ENCODE peak calls at places on chromosomes 16 and 17, in five cellular contexts. One of them, this sample, is unnamed.

GRCh38 chr17:1813088-1813487 is 16.6 kb downstream of the SMYD4 start:
- DNase-seq in fibroblast of villous mesenchyme: peak; percentile 59
- DNase-seq in ELF-1: no peak
- DNase-seq in brain microvascular endothelial cell: no peak
- DNase-seq in cardiac fibroblast: peak; percentile 81
- DNase-seq in this sample: no peak

GRCh38 chr17:43779145-43780125 is 658 bp upstream of the DUSP3 start:
- DNase-seq in fibroblast of villous mesenchyme: peak; percentile 52
- DNase-seq in ELF-1: peak; percentile 69
- DNase-seq in brain microvascular endothelial cell: peak; percentile 38
- DNase-seq in cardiac fibroblast: no peak
- DNase-seq in this sample: no peak

GRCh38 chr17:74280093-74280513 is 6.1 kb downstream of the DNAI2 start:
- DNase-seq in fibroblast of villous mesenchyme: no peak
- DNase-seq in ELF-1: no peak
- DNase-seq in brain microvascular endothelial cell: no peak
- DNase-seq in cardiac fibroblast: no peak
- DNase-seq in this sample: no peak

GRCh38 chr16:54178491-54178976 is 108.1 kb downstream of the IRX3 start:
- DNase-seq in fibroblast of villous mesenchyme: peak; percentile 4
- DNase-seq in ELF-1: peak; percentile 85
- DNase-seq in brain microvascular endothelial cell: no peak
- DNase-seq in cardiac fibroblast: no peak
- DNase-seq in this sample: no peak

GRCh38 chr17:28371245-28372202 is at the start of gene SARM1:
- DNase-seq in fibroblast of villous mesenchyme: peak; percentile 98
- DNase-seq in ELF-1: peak; percentile 96
- DNase-seq in brain microvascular endothelial cell: peak; percentile 62
- DNase-seq in cardiac fibroblast: peak; percentile 90
- DNase-seq in this sample: peak; percentile 54

GRCh38 chr17:61453563-61453962 is 1.3 kb downstream of the TBX4 start:
- DNase-seq in fibroblast of villous mesenchyme: no peak
- DNase-seq in ELF-1: no peak
- DNase-seq in brain microvascular endothelial cell: no peak
- DNase-seq in cardiac fibroblast: no peak
- DNase-seq in this sample: no peak

GRCh38 chr17:19296786-19297778 is 59.9 kb downstream of the EPN2 start:
- DNase-seq in fibroblast of villous mesenchyme: peak; percentile 79
- DNase-seq in ELF-1: no peak
- DNase-seq in brain microvascular endothelial cell: no peak
- DNase-seq in cardiac fibroblast: no peak
- DNase-seq in this sample: no peak

GRCh38 chr17:36089888-36090836 is at the start of gene CCL3:
- DNase-seq in fibroblast of villous mesenchyme: no peak
- DNase-seq in ELF-1: no peak
- DNase-seq in brain microvascular endothelial cell: no peak
- DNase-seq in cardiac fibroblast: no peak
- DNase-seq in this sample: no peak

GRCh38 chr16:72847187-72848044 is 200.5 kb downstream of the ZFHX3 start:
- DNase-seq in fibroblast of villous mesenchyme: no peak
- DNase-seq in ELF-1: peak; percentile 38
- DNase-seq in brain microvascular endothelial cell: peak; percentile 47
- DNase-seq in cardiac fibroblast: peak; percentile 55
- DNase-seq in this sample: peak; percentile 30

GRCh38 chr16:89185062-89185751 is 13.7 kb downstream of the CDH15 start:
- DNase-seq in fibroblast of villous mesenchyme: no peak
- DNase-seq in ELF-1: no peak
- DNase-seq in brain microvascular endothelial cell: no peak
- DNase-seq in cardiac fibroblast: no peak
- DNase-seq in this sample: no peak

GRCh38 chr16:85286970-85287814 is 174.9 kb upstream of the CIBAR2 start:
- DNase-seq in fibroblast of villous mesenchyme: peak; percentile 51
- DNase-seq in ELF-1: peak; percentile 56
- DNase-seq in brain microvascular endothelial cell: peak; percentile 23
- DNase-seq in cardiac fibroblast: peak; percentile 26
- DNase-seq in this sample: no peak

GRCh38 chr16:31436221-31437045 is 6.2 kb downstream of the ZNF843 start:
- DNase-seq in fibroblast of villous mesenchyme: no peak
- DNase-seq in ELF-1: peak; percentile 18
- DNase-seq in brain microvascular endothelial cell: no peak
- DNase-seq in cardiac fibroblast: no peak
- DNase-seq in this sample: no peak

GRCh38 chr16:56635441-56635967 is 3.0 kb upstream of the MT1A start:
- DNase-seq in fibroblast of villous mesenchyme: no peak
- DNase-seq in ELF-1: no peak
- DNase-seq in brain microvascular endothelial cell: no peak
- DNase-seq in cardiac fibroblast: no peak
- DNase-seq in this sample: no peak

GRCh38 chr16:50259334-50260205 is 6.8 kb upstream of the ADCY7 start:
- DNase-seq in fibroblast of villous mesenchyme: peak; percentile 87
- DNase-seq in ELF-1: peak; percentile 47
- DNase-seq in brain microvascular endothelial cell: no peak
- DNase-seq in cardiac fibroblast: peak; percentile 59
- DNase-seq in this sample: peak; percentile 11

GRCh38 chr17:28385037-28385797 is 13.7 kb downstream of the SARM1 start:
- DNase-seq in fibroblast of villous mesenchyme: no peak
- DNase-seq in ELF-1: no peak
- DNase-seq in brain microvascular endothelial cell: no peak
- DNase-seq in cardiac fibroblast: no peak
- DNase-seq in this sample: no peak

GRCh38 chr17:79401704-79402075 is 209.2 kb downstream of the RBFOX3 start:
- DNase-seq in fibroblast of villous mesenchyme: no peak
- DNase-seq in ELF-1: peak; percentile 16
- DNase-seq in brain microvascular endothelial cell: no peak
- DNase-seq in cardiac fibroblast: no peak
- DNase-seq in this sample: no peak

GRCh38 chr17:65558683-65559311 is 2.7 kb downstream of the AXIN2 start:
- DNase-seq in fibroblast of villous mesenchyme: no peak
- DNase-seq in ELF-1: no peak
- DNase-seq in brain microvascular endothelial cell: no peak
- DNase-seq in cardiac fibroblast: no peak
- DNase-seq in this sample: no peak

GRCh38 chr16:68298907-68299515 is 11.7 kb downstream of the SLC7A6OS start:
- DNase-seq in fibroblast of villous mesenchyme: peak; percentile 92
- DNase-seq in ELF-1: no peak
- DNase-seq in brain microvascular endothelial cell: peak; percentile 49
- DNase-seq in cardiac fibroblast: peak; percentile 80
- DNase-seq in this sample: peak; percentile 36

GRCh38 chr17:39738568-39738901 is 797 bp downstream of the GRB7 start:
- DNase-seq in fibroblast of villous mesenchyme: no peak
- DNase-seq in ELF-1: peak; percentile 70
- DNase-seq in brain microvascular endothelial cell: no peak
- DNase-seq in cardiac fibroblast: no peak
- DNase-seq in this sample: no peak

GRCh38 chr17:49015924-49016774 is 19.0 kb downstream of the IGF2BP1 start:
- DNase-seq in fibroblast of villous mesenchyme: no peak
- DNase-seq in ELF-1: no peak
- DNase-seq in brain microvascular endothelial cell: no peak
- DNase-seq in cardiac fibroblast: peak; percentile 44
- DNase-seq in this sample: no peak

GRCh38 chr16:56600398-56600999 is 7.9 kb upstream of the MT2A start:
- DNase-seq in fibroblast of villous mesenchyme: peak; percentile 60
- DNase-seq in ELF-1: no peak
- DNase-seq in brain microvascular endothelial cell: peak; percentile 60
- DNase-seq in cardiac fibroblast: peak; percentile 67
- DNase-seq in this sample: peak; percentile 61

GRCh38 chr17:80879723-80880649 is 111.7 kb upstream of the CHMP6 start:
- DNase-seq in fibroblast of villous mesenchyme: no peak
- DNase-seq in ELF-1: no peak
- DNase-seq in brain microvascular endothelial cell: no peak
- DNase-seq in cardiac fibroblast: no peak
- DNase-seq in this sample: no peak

GRCh38 chr16:86671486-86672214 is 93.3 kb downstream of the FOXL1 start:
- DNase-seq in fibroblast of villous mesenchyme: peak; percentile 65
- DNase-seq in ELF-1: no peak
- DNase-seq in brain microvascular endothelial cell: no peak
- DNase-seq in cardiac fibroblast: no peak
- DNase-seq in this sample: no peak

GRCh38 chr17:6470751-6471521 is 26.7 kb downstream of the PIMREG start:
- DNase-seq in fibroblast of villous mesenchyme: no peak
- DNase-seq in ELF-1: no peak
- DNase-seq in brain microvascular endothelial cell: no peak
- DNase-seq in cardiac fibroblast: no peak
- DNase-seq in this sample: no peak

GRCh38 chr17:82967268-82968032 is 112.0 kb upstream of the METRNL start:
- DNase-seq in fibroblast of villous mesenchyme: no peak
- DNase-seq in ELF-1: no peak
- DNase-seq in brain microvascular endothelial cell: no peak
- DNase-seq in cardiac fibroblast: no peak
- DNase-seq in this sample: no peak

GRCh38 chr17:74677558-74678466 is 34.9 kb downstream of the CD300LF start:
- DNase-seq in fibroblast of villous mesenchyme: peak; percentile 36
- DNase-seq in ELF-1: peak; percentile 59
- DNase-seq in brain microvascular endothelial cell: no peak
- DNase-seq in cardiac fibroblast: peak; percentile 37
- DNase-seq in this sample: no peak

GRCh38 chr17:83079340-83079747 is at the start of gene METRNL:
- DNase-seq in fibroblast of villous mesenchyme: peak; percentile 71
- DNase-seq in ELF-1: no peak
- DNase-seq in brain microvascular endothelial cell: peak; percentile 45
- DNase-seq in cardiac fibroblast: peak; percentile 81
- DNase-seq in this sample: peak; percentile 84

GRCh38 chr16:69561901-69562300 is 3.9 kb upstream of the NFAT5 start:
- DNase-seq in fibroblast of villous mesenchyme: peak; percentile 24
- DNase-seq in ELF-1: no peak
- DNase-seq in brain microvascular endothelial cell: no peak
- DNase-seq in cardiac fibroblast: no peak
- DNase-seq in this sample: no peak

GRCh38 chr17:48043171-48043570 is 5.0 kb upstream of the NFE2L1 start:
- DNase-seq in fibroblast of villous mesenchyme: no peak
- DNase-seq in ELF-1: no peak
- DNase-seq in brain microvascular endothelial cell: no peak
- DNase-seq in cardiac fibroblast: no peak
- DNase-seq in this sample: no peak

GRCh38 chr16:67257486-67258159 is 8.8 kb downstream of the SLC9A5 start:
- DNase-seq in fibroblast of villous mesenchyme: no peak
- DNase-seq in ELF-1: no peak
- DNase-seq in brain microvascular endothelial cell: no peak
- DNase-seq in cardiac fibroblast: no peak
- DNase-seq in this sample: no peak

GRCh38 chr16:81029930-81030604 is 5.6 kb upstream of the ATMIN start:
- DNase-seq in fibroblast of villous mesenchyme: no peak
- DNase-seq in ELF-1: no peak
- DNase-seq in brain microvascular endothelial cell: no peak
- DNase-seq in cardiac fibroblast: no peak
- DNase-seq in this sample: no peak

GRCh38 chr17:58377005-58377660 is 25.1 kb upstream of the SUPT4H1 start:
- DNase-seq in fibroblast of villous mesenchyme: no peak
- DNase-seq in ELF-1: peak; percentile 91
- DNase-seq in brain microvascular endothelial cell: no peak
- DNase-seq in cardiac fibroblast: no peak
- DNase-seq in this sample: no peak

GRCh38 chr17:44931376-44931775 is 16.1 kb upstream of the GFAP start:
- DNase-seq in fibroblast of villous mesenchyme: no peak
- DNase-seq in ELF-1: no peak
- DNase-seq in brain microvascular endothelial cell: no peak
- DNase-seq in cardiac fibroblast: no peak
- DNase-seq in this sample: no peak

This sample was measured in lung microvascular endothelial cell.